ENCODE peak calls at places on chromosomes 7 and 10, in four cellular contexts. F, J, Y and W are unnamed samples. For H3K4me1, the result is how much of the 10 kb centered on the place peaks cover.

GRCh38 chr7:131105294-131105802 is 222.3 kb upstream of the MKLN1 start:
- DNase-seq in F (peak), J (no peak), Y (no peak), W (peak)

GRCh38 chr10:44022203-44022602 is 362.7 kb downstream of the CXCL12 start:
- DNase-seq in F (no peak), Y (no peak), J (no peak), W (no peak)

GRCh38 chr7:150980663-150981062 is 2.5 kb upstream of the KCNH2 start:
- DNase-seq in F (no peak), Y (no peak), J (peak), W (peak)

GRCh38 chr10:133347636-133348517 is 704 bp downstream of the PRAP1 start:
- DNase-seq in J (no peak), F (no peak), Y (no peak), W (no peak)

GRCh38 chr7:149422914-149423285 is 38.0 kb downstream of the ZNF777 start:
- DNase-seq in Y (peak), F (no peak), J (peak), W (no peak)

GRCh38 chr10:1311707-1312106 is 255.5 kb downstream of the WDR37 start:
- DNase-seq in J (no peak), Y (no peak), F (no peak), W (no peak)

GRCh38 chr10:125683821-125684220 is 858 bp upstream of the TEX36 start:
- DNase-seq in J (no peak), F (no peak), Y (no peak), W (no peak)

GRCh38 chr10:113616244-113617074 is 47.4 kb downstream of the NRAP start:
- DNase-seq in Y (no peak), F (no peak), J (no peak), W (peak)

GRCh38 chr10:109992485-109992884 is 15.3 kb upstream of the ADD3 start:
- DNase-seq in J (no peak), Y (no peak), F (peak), W (no peak)

GRCh38 chr7:151008511-151009323 is 15.6 kb downstream of the ATG9B start:
- DNase-seq in F (no peak), Y (peak), J (peak), W (peak)

GRCh38 chr10:133218891-133219290 is 11.1 kb upstream of the UTF1 start:
- DNase-seq in F (no peak), J (no peak), Y (no peak), W (no peak)

GRCh38 chr7:5624386-5625365 is 156.8 kb downstream of the RNF216 start:
- DNase-seq in F (no peak), J (no peak), Y (no peak), W (no peak)

GRCh38 chr10:114547466-114547865 is 110.6 kb downstream of the ABLIM1 start:
- DNase-seq in Y (no peak), J (no peak), F (no peak), W (no peak)

GRCh38 chr7:134016223-134016941 is 110.8 kb upstream of the LRGUK start:
- DNase-seq in Y (peak), J (peak), F (peak), W (peak)

GRCh38 chr10:43873717-43874116 is 225.0 kb upstream of the ZNF32 start:
- DNase-seq in F (no peak), Y (no peak), J (no peak), W (no peak)

GRCh38 chr10:21022821-21023220 is 125.7 kb upstream of the NEBL start:
- DNase-seq in J (no peak), F (no peak), Y (no peak), W (no peak)

GRCh38 chr7:28433604-28434254 is 21.4 kb downstream of the CREB5 start:
- DNase-seq in F (peak), J (peak), Y (peak), W (peak)

GRCh38 chr7:70693690-70694356 is 438.1 kb upstream of the GALNT17 start:
- DNase-seq in J (peak), F (peak), Y (peak), W (peak)

GRCh38 chr10:27446091-27446918 is 57.8 kb upstream of the RAB18 start:
- DNase-seq in Y (no peak), F (peak), J (no peak), W (peak)

GRCh38 chr10:71213127-71213616 is 802 bp downstream of the UNC5B start:
- DNase-seq in F (peak), Y (peak), J (peak), W (peak)

GRCh38 chr7:75823198-75823910 is 9.7 kb upstream of the CCL24 start:
- DNase-seq in J (no peak), Y (no peak), F (no peak), W (no peak)

GRCh38 chr10:65123120-65123519 is 1601.9 kb downstream of the REEP3 start:
- DNase-seq in F (no peak), J (no peak), Y (no peak), W (no peak)

GRCh38 chr7:80895056-80895455 is 23.8 kb downstream of the SEMA3C start:
- DNase-seq in Y (no peak), F (no peak), J (no peak), W (no peak)

GRCh38 chr7:99404235-99404976 is 4.0 kb downstream of the PDAP1 start:
- DNase-seq in F (peak), Y (no peak), J (no peak), W (no peak)

GRCh38 chr7:35906191-35906908 is 105.5 kb downstream of the SEPTIN7 start:
- DNase-seq in F (peak), Y (peak), J (peak), W (peak)

GRCh38 chr10:48580236-48580635 is 24.6 kb downstream of the ARHGAP22 start:
- DNase-seq in J (peak), F (no peak), Y (no peak), W (no peak)

GRCh38 chr7:44292876-44293560 is 32.4 kb downstream of the CAMK2B start:
- DNase-seq in F (no peak), J (no peak), Y (peak), W (no peak)

GRCh38 chr7:125877251-125877650 is 947.6 kb upstream of the POT1 start:
- DNase-seq in F (no peak), J (no peak), Y (no peak), W (peak)

GRCh38 chr10:92656266-92656961 is 33.3 kb upstream of the HHEX start:
- DNase-seq in J (no peak), Y (no peak), F (no peak), W (no peak)

GRCh38 chr10:24751716-24752115 is 28.0 kb upstream of the ARHGAP21 start:
- DNase-seq in J (no peak), Y (no peak), F (no peak), W (no peak)

GRCh38 chr10:24759706-24760105 is 36.0 kb upstream of the ARHGAP21 start:
- DNase-seq in Y (no peak), F (no peak), J (no peak), W (no peak)

GRCh38 chr10:24750695-24751094 is 27.0 kb upstream of the ARHGAP21 start:
- DNase-seq in J (no peak), F (no peak), Y (no peak), W (no peak)

GRCh38 chr10:24756283-24756682 is 32.6 kb upstream of the ARHGAP21 start:
- DNase-seq in F (no peak), Y (peak), J (no peak), W (no peak)
- H3K56ac ChIP-seq in F (no peak), Y (no peak), J (no peak), W (no peak)

DNA sequence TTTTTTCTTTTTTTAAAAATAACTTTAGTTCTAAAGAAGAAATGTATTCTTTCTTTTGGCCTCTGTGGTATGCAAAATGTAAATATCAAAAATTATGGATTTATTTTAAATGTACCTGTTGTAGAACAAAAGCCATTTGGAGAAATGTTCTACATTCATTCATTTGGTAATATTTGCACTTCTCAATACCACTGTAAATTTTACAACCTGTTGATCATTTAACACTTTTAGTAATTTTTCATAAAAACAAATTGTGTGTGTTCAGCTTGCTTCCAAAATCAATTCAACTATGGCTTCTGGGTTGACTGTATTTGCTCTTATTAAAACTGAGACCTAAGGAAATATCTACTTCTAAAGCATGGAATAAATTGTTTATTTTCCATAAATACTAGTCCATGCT is 2.3 kb upstream of the IGF2BP3 start:
- DNase-seq in F (no peak), Y (no peak), J (no peak), W (no peak)
- H3K4me1 ChIP-seq in F (under half), Y (under half), J (under half), W (under half)

DNA sequence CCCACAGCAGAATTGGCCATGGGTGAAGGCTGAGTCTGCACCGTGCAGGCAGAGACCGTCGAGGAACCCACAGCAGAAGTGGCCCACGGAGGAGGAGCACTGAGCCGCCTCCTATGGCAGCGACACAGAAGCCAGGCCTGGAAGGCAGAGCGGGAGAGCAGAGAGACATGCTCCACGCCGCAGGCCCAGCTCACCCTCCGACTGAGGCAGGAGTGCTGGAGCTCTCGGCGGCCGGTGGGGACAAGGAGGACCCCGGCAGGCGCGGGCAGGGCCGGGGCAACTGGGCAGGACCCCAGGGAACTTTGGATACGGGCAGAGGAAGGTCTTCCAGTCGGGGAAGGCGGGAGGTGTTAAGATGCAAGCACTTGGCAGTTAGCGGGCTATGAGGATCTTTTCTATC is 420.4 kb downstream of the DNAJB6 start:
- DNase-seq in J (no peak), Y (no peak), F (no peak), W (no peak)
- H3K23ac ChIP-seq in J (no peak), Y (no peak), F (no peak), W (no peak)

GRCh38 chr7:7349156-7349555 is 166.8 kb downstream of the C1GALT1 start:
- DNase-seq in Y (no peak), J (no peak), F (no peak), W (no peak)

GRCh38 chr7:7351156-7351555 is 168.8 kb downstream of the C1GALT1 start:
- DNase-seq in Y (no peak), F (no peak), J (no peak), W (no peak)

GRCh38 chr7:7351832-7352231 is 169.5 kb downstream of the C1GALT1 start:
- DNase-seq in J (no peak), F (no peak), Y (no peak), W (peak)

GRCh38 chr7:7344583-7344982 is 162.2 kb downstream of the C1GALT1 start:
- DNase-seq in Y (no peak), F (no peak), J (no peak), W (no peak)

GRCh38 chr7:7347045-7347444 is 164.7 kb downstream of the C1GALT1 start:
- DNase-seq in Y (no peak), F (no peak), J (no peak), W (no peak)
- H3K56ac ChIP-seq in Y (no peak), F (no peak), J (no peak), W (no peak)

GRCh38 chr10:59771162-59771807 is 18.0 kb upstream of the MRLN start:
- DNase-seq in Y (no peak), F (no peak), J (no peak), W (no peak)
- H3K4me1 ChIP-seq in Y (under half), F (under half), J (under half), W (under half)

GRCh38 chr10:78029294-78030226 is at the start of gene POLR3A:
- DNase-seq in F (peak), Y (peak), J (peak), W (peak)
- H3K23ac ChIP-seq in F (peak), Y (no peak), J (no peak), W (no peak)

GRCh38 chr10:8054243-8054497 is 318 bp upstream of the GATA3 start:
- DNase-seq in Y (peak), F (no peak), J (no peak), W (no peak)

GRCh38 chr10:8054498-8055407 is at the start of gene GATA3:
- DNase-seq in Y (peak), F (peak), J (peak), W (peak)

GRCh38 chr10:8052970-8053445 is 1.5 kb upstream of the GATA3 start:
- DNase-seq in J (no peak), Y (no peak), F (no peak), W (no peak)

GRCh38 chr10:8052344-8052969 is 2.0 kb upstream of the GATA3 start:
- DNase-seq in Y (no peak), J (no peak), F (no peak), W (no peak)

DNA sequence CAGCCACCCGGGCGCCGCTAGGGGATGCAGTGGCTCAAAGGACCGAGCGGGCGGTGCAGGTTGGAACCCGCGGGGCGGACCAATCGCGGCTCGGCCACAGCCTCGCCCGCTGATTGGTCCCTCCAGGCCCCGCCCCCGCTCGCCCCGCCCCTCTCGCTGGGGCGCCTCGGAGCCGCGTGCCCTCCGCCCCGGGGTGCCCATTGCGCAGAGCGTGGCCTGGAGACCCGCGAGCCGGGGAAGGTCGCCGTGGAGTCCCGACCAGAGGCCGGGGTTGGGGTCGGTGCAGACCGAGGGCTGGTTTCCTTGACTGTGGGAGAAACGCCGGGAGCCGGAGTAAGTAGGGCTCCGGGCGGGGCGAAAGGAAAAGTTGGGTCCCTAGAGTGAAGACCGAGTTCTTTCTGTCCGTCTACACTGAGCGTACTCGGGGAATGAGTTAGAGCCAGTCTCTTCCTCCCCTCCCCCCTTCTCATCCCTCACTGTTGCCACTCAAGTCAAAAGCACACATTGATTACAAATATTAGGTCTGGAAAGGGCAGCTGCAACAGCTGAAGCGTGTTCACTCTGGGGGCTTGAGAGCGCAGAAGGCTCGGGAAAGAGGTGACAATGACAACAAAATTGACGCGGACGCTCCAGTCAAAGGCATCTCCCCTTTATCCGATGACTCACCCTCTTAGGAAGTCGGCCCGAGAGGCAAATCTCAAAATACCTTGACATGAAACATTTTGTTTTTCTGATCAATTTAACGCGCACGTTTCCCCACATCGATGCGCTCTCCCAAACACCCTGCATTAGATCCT is 844 bp upstream of the GATA3 start:
- DNase-seq in Y (peak), F (peak), J (peak), W (peak)
- H3K56ac ChIP-seq in Y (no peak), F (no peak), J (no peak), W (peak)

GRCh38 chr7:152435384-152436278 is at the start of gene KMT2C:
- DNase-seq in J (peak), Y (peak), F (peak), W (peak)

GRCh38 chr7:152436279-152437147 is 710 bp upstream of the KMT2C start:
- DNase-seq in F (peak), J (peak), Y (peak), W (peak)

GRCh38 chr7:152430857-152431256 is 4.9 kb downstream of the KMT2C start:
- DNase-seq in Y (no peak), F (no peak), J (no peak), W (no peak)
- H3K4me1 ChIP-seq in Y (under half), F (under half), J (under half), W (under half)

DNA sequence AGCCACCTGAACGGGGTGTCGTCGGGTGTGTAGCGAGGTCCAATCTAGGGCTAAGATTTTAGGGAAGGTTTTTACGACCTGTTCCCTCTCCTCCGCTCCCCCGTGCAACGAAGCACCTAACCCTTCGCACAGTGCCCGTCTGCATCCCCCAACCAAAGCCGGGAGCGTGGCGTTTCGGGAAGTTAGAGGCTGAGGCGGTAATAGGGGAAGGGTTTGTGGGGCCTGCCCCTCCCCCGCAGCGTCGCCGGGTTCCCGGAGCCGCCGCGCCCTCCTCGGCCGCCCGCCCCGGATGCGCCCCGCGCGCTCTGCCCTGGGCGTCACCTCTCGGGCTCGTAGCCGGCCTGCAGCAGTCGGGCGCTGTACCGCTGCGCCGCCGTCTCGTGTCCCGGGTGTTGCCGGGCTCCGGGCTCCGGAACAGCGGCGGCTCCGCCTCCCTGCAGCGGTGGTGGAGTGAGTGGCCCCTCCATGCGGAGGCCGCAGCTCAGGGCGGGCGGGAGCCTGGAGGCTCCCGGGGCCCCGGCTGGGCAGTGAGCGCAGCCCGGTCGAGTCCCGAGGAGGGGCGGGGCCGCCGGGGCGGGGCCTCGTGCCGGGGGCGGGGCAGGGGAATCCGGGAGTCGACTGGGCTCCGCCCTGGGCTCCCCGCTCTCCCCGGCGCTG is at the start of gene IMPDH1:
- DNase-seq in F (peak), Y (peak), J (peak), W (peak)
- H3K23ac ChIP-seq in F (peak), Y (no peak), J (no peak), W (peak)